ENCODE peak calls at places on chromosomes 13 and 19, in nine cellular contexts. L, K, D, M, Z, A, C, U and X are unnamed samples.

GRCh38 chr19:38451629-38452028 is 18.1 kb downstream of the RYR1 start:
- DNase-seq in L (no peak), K (no peak), D (no peak), M (no peak), Z (no peak), A (no peak), C (no peak), U (no peak), X (no peak)

GRCh38 chr19:55467236-55468053 is 2.9 kb upstream of the C19orf85 start:
- DNase-seq in L (peak; percentile 69), K (peak; percentile 41), D (peak; percentile 82), M (peak; percentile 83), Z (no peak), A (peak; percentile 69), C (no peak), U (peak; percentile 49), X (no peak)

GRCh38 chr13:51647067-51647466 is 62.8 kb downstream of the WDFY2 start:
- DNase-seq in L (no peak), K (no peak), D (no peak), M (no peak), Z (no peak), A (no peak), C (no peak), U (no peak), X (no peak)

GRCh38 chr19:46346821-46347571 is at the start of gene PPP5C:
- DNase-seq in L (peak; percentile 93), K (peak; percentile 97), D (peak; percentile 94), M (peak; percentile 97), Z (peak; percentile 90), A (peak; percentile 86), C (peak; percentile 78), U (peak; percentile 95), X (peak; percentile 93)

GRCh38 chr19:49555600-49556411 is 24.6 kb downstream of the NOSIP start:
- DNase-seq in L (peak; percentile 32), K (peak; percentile 56), D (peak; percentile 64), M (peak; percentile 51), Z (no peak), A (peak; percentile 53), C (peak; percentile 88), U (peak; percentile 29), X (no peak)

GRCh38 chr19:5827891-5828660 is 11.4 kb downstream of the FUT6 start:
- DNase-seq in L (peak; percentile 79), K (peak; percentile 82), D (peak; percentile 91), M (peak; percentile 97), Z (peak; percentile 74), A (peak; percentile 70), C (peak; percentile 84), U (peak; percentile 94), X (peak; percentile 78)

GRCh38 chr13:110746443-110746842 is 32.9 kb downstream of the ING1 start:
- DNase-seq in L (no peak), K (peak; percentile 7), D (no peak), M (no peak), Z (no peak), A (no peak), C (no peak), U (peak; percentile 37), X (no peak)

GRCh38 chr19:48508729-48509310 is 2.8 kb downstream of the LMTK3 start:
- DNase-seq in L (no peak), K (no peak), D (no peak), M (no peak), Z (no peak), A (no peak), C (no peak), U (no peak), X (no peak)

GRCh38 chr19:18023596-18024212 is 15.7 kb downstream of the ARRDC2 start:
- DNase-seq in L (peak; percentile 92), K (no peak), D (peak; percentile 95), M (no peak), Z (no peak), A (peak; percentile 94), C (no peak), U (peak; percentile 85), X (no peak)

GRCh38 chr13:113926951-113927660 is 46.8 kb downstream of the C13orf46 start:
- DNase-seq in L (peak; percentile 64), K (no peak), D (no peak), M (no peak), Z (peak; percentile 49), A (peak; percentile 20), C (no peak), U (no peak), X (no peak)

GRCh38 chr19:35375505-35376307 is 4.8 kb downstream of the GPR42 start:
- DNase-seq in L (no peak), K (no peak), D (no peak), M (no peak), Z (no peak), A (no peak), C (no peak), U (no peak), X (no peak)

GRCh38 chr19:10644351-10645007 is 9.7 kb upstream of the ILF3 start:
- DNase-seq in L (peak; percentile 84), K (peak; percentile 57), D (peak; percentile 88), M (peak; percentile 89), Z (peak; percentile 88), A (peak; percentile 82), C (peak; percentile 68), U (peak; percentile 79), X (peak; percentile 84)

GRCh38 chr13:113114511-113115362 is 7.9 kb upstream of the F10 start:
- DNase-seq in L (no peak), K (no peak), D (no peak), M (no peak), Z (peak; percentile 36), A (peak; percentile 9), C (no peak), U (no peak), X (peak; percentile 29)

GRCh38 chr13:53703371-53704080 is 674.9 kb downstream of the OLFM4 start:
- DNase-seq in L (no peak), K (no peak), D (no peak), M (no peak), Z (no peak), A (no peak), C (no peak), U (no peak), X (no peak)

DNA sequence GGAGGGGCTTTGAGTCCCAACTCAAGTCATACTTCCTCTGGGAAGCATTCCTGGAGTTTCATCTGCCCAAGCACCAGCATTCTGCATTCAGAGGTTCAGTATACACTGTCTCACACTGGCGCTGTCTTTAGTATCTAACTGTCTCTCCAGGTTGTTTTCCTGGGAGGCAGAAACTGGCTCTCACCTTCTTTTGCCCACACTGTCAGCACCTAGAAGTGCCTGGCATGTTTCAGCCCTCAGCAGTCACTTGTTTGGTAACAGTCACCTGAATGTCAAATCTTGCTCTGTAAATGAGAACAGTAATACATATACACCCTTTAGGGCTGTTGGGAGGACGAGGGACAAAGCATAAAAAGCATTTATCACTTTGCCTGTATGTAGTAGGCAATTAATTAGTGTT is 339.6 kb downstream of the UQCRFS1 start:
- DNase-seq in L (no peak), K (no peak), D (no peak), M (no peak), Z (no peak), A (no peak), C (no peak), U (no peak), X (no peak)
- H3K27me3 ChIP-seq in L (peaks cover 10% of the 10 kb centered on the region), K (peaks cover 3% of the 10 kb centered on the region), D (no peaks in the 10 kb centered on the region), M (no peaks in the 10 kb centered on the region), Z (peaks cover 9% of the 10 kb centered on the region), A (peaks cover 13% of the 10 kb centered on the region), C (no peaks in the 10 kb centered on the region), U (peaks cover 17% of the 10 kb centered on the region), X (peaks cover 2% of the 10 kb centered on the region)

GRCh38 chr19:7988307-7988706 is 17.1 kb downstream of the ELAVL1 start:
- DNase-seq in L (no peak), K (no peak), D (no peak), M (no peak), Z (no peak), A (no peak), C (no peak), U (no peak), X (no peak)
- H3K4me1 ChIP-seq in L (peaks cover 73% of the 10 kb centered on the region), K (peaks cover 15% of the 10 kb centered on the region), D (no peaks in the 10 kb centered on the region), M (no peaks in the 10 kb centered on the region), Z (peaks cover 28% of the 10 kb centered on the region), A (peaks cover 9% of the 10 kb centered on the region), C (no peaks in the 10 kb centered on the region), U (peaks cover 35% of the 10 kb centered on the region), X (peaks cover 40% of the 10 kb centered on the region)

GRCh38 chr13:21671793-21672680 is 1.2 kb downstream of the FGF9 start:
- DNase-seq in L (no peak), K (no peak), D (no peak), M (no peak), Z (no peak), A (no peak), C (no peak), U (no peak), X (no peak)

GRCh38 chr13:21674271-21675009 is 3.6 kb downstream of the FGF9 start:
- DNase-seq in L (peak; percentile 41), K (no peak), D (no peak), M (no peak), Z (no peak), A (no peak), C (no peak), U (no peak), X (no peak)

GRCh38 chr13:21670883-21671792 is at the start of gene FGF9:
- DNase-seq in L (peak; percentile 76), K (peak; percentile 83), D (peak; percentile 79), M (peak; percentile 89), Z (no peak), A (peak; percentile 47), C (no peak), U (peak; percentile 72), X (peak; percentile 64)

GRCh38 chr13:21675095-21676007 is 4.5 kb downstream of the FGF9 start:
- DNase-seq in L (peak; percentile 32), K (no peak), D (peak; percentile 46), M (no peak), Z (no peak), A (no peak), C (no peak), U (no peak), X (no peak)

DNA sequence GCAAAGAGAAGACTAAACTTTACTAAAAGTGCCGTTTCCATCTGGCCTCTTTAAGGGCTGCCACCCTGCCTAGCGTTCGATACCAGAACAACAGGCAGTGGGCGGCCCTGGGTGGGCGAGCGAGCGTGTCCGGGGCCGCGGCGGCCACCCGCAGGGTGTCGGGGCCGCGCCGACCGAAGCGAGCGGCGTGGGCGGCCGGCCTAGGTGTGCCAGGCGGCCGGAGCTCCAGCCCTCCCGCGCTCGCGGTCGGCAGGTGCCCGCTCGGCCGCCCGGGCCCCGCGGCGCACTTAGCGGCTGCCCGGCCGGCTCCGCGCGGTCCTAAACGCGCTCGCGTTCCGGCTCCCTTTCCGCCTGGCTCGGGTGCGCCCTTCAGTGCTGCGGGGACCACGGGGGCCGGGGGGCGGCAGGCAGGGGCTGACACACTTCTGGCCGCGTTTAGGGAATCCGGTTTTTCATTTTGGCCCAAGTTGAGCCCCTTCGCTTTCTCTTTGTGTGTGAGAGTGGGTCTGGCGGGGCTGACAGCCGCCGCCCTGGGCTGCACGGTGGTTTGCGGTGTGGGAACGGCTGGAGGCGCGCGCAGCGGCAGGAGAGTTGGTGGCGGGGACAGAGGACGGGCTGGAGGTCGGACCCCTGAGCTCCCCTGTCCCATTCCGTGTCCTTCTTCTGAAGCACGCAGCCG is 2.9 kb downstream of the FGF9 start:
- DNase-seq in L (peak; percentile 46), K (peak; percentile 41), D (no peak), M (peak; percentile 62), Z (no peak), A (no peak), C (no peak), U (peak; percentile 32), X (peak; percentile 28)
- H3K27me3 ChIP-seq in L (peaks cover 80% of the 10 kb centered on the region), K (peaks cover 45% of the 10 kb centered on the region), D (no peaks in the 10 kb centered on the region), M (peaks cover 3% of the 10 kb centered on the region), Z (peaks cover 60% of the 10 kb centered on the region), A (peaks cover 42% of the 10 kb centered on the region), C (peaks cover 80% of the 10 kb centered on the region), U (peaks cover 32% of the 10 kb centered on the region), X (peaks cover 28% of the 10 kb centered on the region)

GRCh38 chr13:21672811-21673591 is 2.1 kb downstream of the FGF9 start:
- DNase-seq in L (no peak), K (no peak), D (no peak), M (no peak), Z (no peak), A (no peak), C (no peak), U (no peak), X (no peak)
- H3K4me1 ChIP-seq in L (peaks cover 90% of the 10 kb centered on the region), K (no peaks in the 10 kb centered on the region), D (no peaks in the 10 kb centered on the region), M (peaks cover 26% of the 10 kb centered on the region), Z (peaks cover 9% of the 10 kb centered on the region), A (peaks cover 37% of the 10 kb centered on the region), C (peaks cover 8% of the 10 kb centered on the region), U (peaks cover 43% of the 10 kb centered on the region), X (peaks cover 30% of the 10 kb centered on the region)